ENCODE peak calls at places on chromosomes 3 and 15, in seven cellular contexts. One of them, this sample, is unnamed.

GRCh38 chr3:117586161-117586560 is 876.6 kb downstream of the TUSC7 start:
- DNase-seq in AG10803: no peak
- DNase-seq in cardiac muscle cell: no peak
- DNase-seq in nephron progenitor cell: no peak
- DNase-seq in T-helper 1 cell: no peak
- DNase-seq in GM06990: no peak
- DNase-seq in heart right ventricle: no peak
- DNase-seq in this sample: no peak

GRCh38 chr3:195853930-195854478 is 42.3 kb upstream of the MUC4 start:
- DNase-seq in AG10803: no peak
- DNase-seq in cardiac muscle cell: no peak
- DNase-seq in nephron progenitor cell: no peak
- DNase-seq in T-helper 1 cell: no peak
- DNase-seq in GM06990: no peak
- DNase-seq in heart right ventricle: no peak
- DNase-seq in this sample: no peak

GRCh38 chr3:99175276-99175801 is 273.8 kb upstream of the DCBLD2 start:
- DNase-seq in AG10803: peak
- DNase-seq in cardiac muscle cell: no peak
- DNase-seq in nephron progenitor cell: no peak
- DNase-seq in T-helper 1 cell: no peak
- DNase-seq in GM06990: no peak
- DNase-seq in heart right ventricle: no peak
- DNase-seq in this sample: no peak

GRCh38 chr3:82353281-82354171 is 592.1 kb upstream of the GBE1 start:
- DNase-seq in AG10803: no peak
- DNase-seq in cardiac muscle cell: no peak
- DNase-seq in nephron progenitor cell: no peak
- DNase-seq in T-helper 1 cell: no peak
- DNase-seq in GM06990: no peak
- DNase-seq in heart right ventricle: no peak
- DNase-seq in this sample: no peak

GRCh38 chr15:88992912-88993376 is 79.8 kb upstream of the MFGE8 start:
- DNase-seq in AG10803: no peak
- DNase-seq in cardiac muscle cell: no peak
- DNase-seq in nephron progenitor cell: no peak
- DNase-seq in T-helper 1 cell: no peak
- DNase-seq in GM06990: no peak
- DNase-seq in heart right ventricle: no peak
- DNase-seq in this sample: no peak

GRCh38 chr3:13167829-13168228 is 94.6 kb upstream of the IQSEC1 start:
- DNase-seq in AG10803: no peak
- DNase-seq in cardiac muscle cell: no peak
- DNase-seq in nephron progenitor cell: no peak
- DNase-seq in T-helper 1 cell: no peak
- DNase-seq in GM06990: no peak
- DNase-seq in heart right ventricle: no peak
- DNase-seq in this sample: no peak

GRCh38 chr3:98763076-98763475 is at the start of gene ST3GAL6:
- DNase-seq in AG10803: peak
- DNase-seq in cardiac muscle cell: peak
- DNase-seq in nephron progenitor cell: no peak
- DNase-seq in T-helper 1 cell: no peak
- DNase-seq in GM06990: peak
- DNase-seq in heart right ventricle: no peak
- DNase-seq in this sample: no peak

GRCh38 chr3:13884851-13885703 is 5.2 kb upstream of the WNT7A start:
- DNase-seq in AG10803: no peak
- DNase-seq in cardiac muscle cell: peak
- DNase-seq in nephron progenitor cell: peak
- DNase-seq in T-helper 1 cell: peak
- DNase-seq in GM06990: no peak
- DNase-seq in heart right ventricle: no peak
- DNase-seq in this sample: peak

GRCh38 chr3:117499189-117499870 is 789.8 kb downstream of the TUSC7 start:
- DNase-seq in AG10803: no peak
- DNase-seq in cardiac muscle cell: no peak
- DNase-seq in nephron progenitor cell: no peak
- DNase-seq in T-helper 1 cell: no peak
- DNase-seq in GM06990: no peak
- DNase-seq in heart right ventricle: no peak
- DNase-seq in this sample: no peak

GRCh38 chr3:15286022-15286421 is 46.4 kb downstream of the SH3BP5 start:
- DNase-seq in AG10803: no peak
- DNase-seq in cardiac muscle cell: no peak
- DNase-seq in nephron progenitor cell: no peak
- DNase-seq in T-helper 1 cell: no peak
- DNase-seq in GM06990: no peak
- DNase-seq in heart right ventricle: no peak
- DNase-seq in this sample: no peak

GRCh38 chr3:184759666-184760200 is 47.9 kb upstream of the MAGEF1 start:
- DNase-seq in AG10803: no peak
- DNase-seq in cardiac muscle cell: no peak
- DNase-seq in nephron progenitor cell: no peak
- DNase-seq in T-helper 1 cell: no peak
- DNase-seq in GM06990: no peak
- DNase-seq in heart right ventricle: no peak
- DNase-seq in this sample: no peak

GRCh38 chr15:101506491-101506890 is 17.0 kb upstream of the PCSK6 start:
- DNase-seq in AG10803: no peak
- DNase-seq in cardiac muscle cell: no peak
- DNase-seq in nephron progenitor cell: no peak
- DNase-seq in T-helper 1 cell: no peak
- DNase-seq in GM06990: no peak
- DNase-seq in heart right ventricle: no peak
- DNase-seq in this sample: no peak

GRCh38 chr3:18527691-18528090 is 102.6 kb upstream of the SATB1 start:
- DNase-seq in AG10803: no peak
- DNase-seq in cardiac muscle cell: no peak
- DNase-seq in nephron progenitor cell: no peak
- DNase-seq in T-helper 1 cell: no peak
- DNase-seq in GM06990: no peak
- DNase-seq in heart right ventricle: no peak
- DNase-seq in this sample: no peak

GRCh38 chr15:101308604-101309435 is 13.8 kb upstream of the SNRPA1 start:
- DNase-seq in AG10803: no peak
- DNase-seq in cardiac muscle cell: no peak
- DNase-seq in nephron progenitor cell: no peak
- DNase-seq in T-helper 1 cell: no peak
- DNase-seq in GM06990: no peak
- DNase-seq in heart right ventricle: no peak
- DNase-seq in this sample: peak